ENCODE peak calls at places on chromosomes 12 and 14, in seven cellular contexts. J is NCI-H1105; Q is frontal cortex; G is stimulated activated CD8-positive, alpha-beta memory T cell treated with anti-CD3 and anti-CD28 coated beads, Interleukin-7, amount 100 ng/mL, for 4 hours; P is stimulated activated effector memory CD8-positive, alpha-beta T cell treated with anti-CD3 and anti-CD28 coated beads, Interleukin-12 subunit alpha, Interleukin-12 subunit beta, amount 100 ng/mL, for 72 hours; M is MCF 10A; K is GM04504. O is an unnamed sample.

GRCh38 chr12:52010152-52010622 is 3.4 kb downstream of the TAMALIN start:
- DNase-seq in J (no peak), Q (peak; percentile 81), M (no peak), P (no peak), G (no peak), K (no peak), O (peak; percentile 55)

GRCh38 chr12:91951571-91951970 is 194.1 kb downstream of the BTG1 start:
- DNase-seq in J (no peak), P (no peak), K (no peak), G (no peak), M (no peak), Q (no peak), O (no peak)

GRCh38 chr12:43914923-43915468 is 79.1 kb downstream of the TMEM117 start:
- DNase-seq in J (no peak), K (no peak), Q (no peak), G (no peak), M (no peak), P (no peak), O (no peak)

GRCh38 chr12:3020850-3021435 is 56.2 kb upstream of the TSPAN9 start:
- DNase-seq in J (no peak), M (no peak), K (no peak), G (no peak), Q (no peak), P (no peak), O (no peak)

GRCh38 chr12:4506870-4507269 is 31.8 kb upstream of the RAD51AP1 start:
- DNase-seq in G (no peak), P (no peak), J (no peak), Q (no peak), K (no peak), M (no peak), O (peak; percentile 60)

GRCh38 chr12:89370411-89370810 is 18.1 kb upstream of the DUSP6 start:
- DNase-seq in J (no peak), P (no peak), M (no peak), G (no peak), Q (no peak), K (no peak), O (no peak)

GRCh38 chr12:94140556-94140955 is 7.8 kb upstream of the PLXNC1 start:
- DNase-seq in M (peak; percentile 34), J (no peak), Q (no peak), P (peak; percentile 72), K (no peak), G (peak; percentile 36), O (no peak)

GRCh38 chr12:101727098-101727497 is 12.2 kb downstream of the SYCP3 start:
- DNase-seq in P (no peak), J (no peak), G (no peak), M (no peak), K (no peak), Q (no peak), O (no peak)

GRCh38 chr12:52151859-52152783 is 39.7 kb downstream of the KRT80 start:
- DNase-seq in K (no peak), G (peak; percentile 50), Q (peak; percentile 82), M (peak; percentile 91), P (peak; percentile 80), J (no peak), O (no peak)

GRCh38 chr14:32074887-32075572 is 2.1 kb upstream of the ARHGAP5 start:
- DNase-seq in J (no peak), G (no peak), M (no peak), Q (no peak), P (no peak), K (no peak), O (no peak)

GRCh38 chr12:106247731-106248176 is at the start of gene CKAP4:
- DNase-seq in G (peak; percentile 58), M (peak; percentile 72), Q (peak; percentile 86), P (peak; percentile 62), K (peak; percentile 68), J (peak; percentile 78), O (no peak)

GRCh38 chr14:90491221-90491867 is 94.5 kb downstream of the CALM1 start:
- DNase-seq in M (peak; percentile 35), J (no peak), Q (peak; percentile 74), K (peak; percentile 13), G (no peak), P (no peak), O (no peak)

GRCh38 chr12:49882248-49882850 is 21.4 kb downstream of the FAIM2 start:
- DNase-seq in K (no peak), Q (no peak), P (no peak), J (no peak), M (no peak), G (no peak), O (no peak)

GRCh38 chr12:124377981-124378509 is 83.2 kb downstream of the RFLNA start:
- DNase-seq in J (no peak), M (no peak), Q (no peak), P (no peak), K (no peak), G (no peak), O (no peak)

GRCh38 chr12:6536894-6537579 is 2.7 kb downstream of the GAPDH start:
- DNase-seq in M (peak; percentile 16), J (no peak), G (no peak), Q (no peak), P (peak; percentile 63), K (no peak), O (no peak)

O was measured in astrocyte of the cerebellum.